ENCODE peak calls at places on chromosomes 2 and 18, in four cellular contexts. H is GM12878, C is HepG2, V is H1. F is an unnamed sample.

GRCh38 chr2:68279691-68280090 is 27.4 kb upstream of the PPP3R1 start:
- DNase-seq in H (no peak), C (no peak), V (no peak), F (no peak)

GRCh38 chr18:22701326-22701725 is 231.8 kb upstream of the RBBP8 start:
- DNase-seq in H (no peak), C (no peak), V (no peak), F (no peak)

GRCh38 chr2:219225350-219225749 is 4.1 kb downstream of the ATG9A start:
- DNase-seq in H (no peak), C (no peak), V (no peak), F (no peak)

GRCh38 chr18:38481576-38481975 is 916.0 kb upstream of the CELF4 start:
- DNase-seq in H (no peak), C (no peak), V (no peak), F (no peak)

GRCh38 chr2:74457129-74457548 is 1.1 kb upstream of the WBP1 start:
- DNase-seq in H (no peak), C (no peak), V (no peak), F (no peak)

GRCh38 chr2:182404102-182404501 is 22.7 kb downstream of the PDE1A start:
- DNase-seq in H (no peak), C (no peak), V (no peak), F (no peak)

GRCh38 chr2:30230479-30230854 is 867 bp upstream of the LBH start:
- DNase-seq in H (no peak), C (no peak), V (peak), F (no peak)

GRCh38 chr2:145114726-145115125 is 594.8 kb upstream of the ZEB2 start:
- DNase-seq in H (no peak), C (no peak), V (no peak), F (no peak)

GRCh38 chr18:23964282-23965238 is 50.0 kb upstream of the TTC39C start:
- DNase-seq in H (no peak), C (no peak), V (peak), F (no peak)

GRCh38 chr2:190213441-190214335 is 105.9 kb downstream of the HIBCH start:
- DNase-seq in H (no peak), C (no peak), V (no peak), F (no peak)

GRCh38 chr2:10475811-10476660 is 27.9 kb upstream of the ODC1 start:
- DNase-seq in H (no peak), C (no peak), V (no peak), F (no peak)

DNA sequence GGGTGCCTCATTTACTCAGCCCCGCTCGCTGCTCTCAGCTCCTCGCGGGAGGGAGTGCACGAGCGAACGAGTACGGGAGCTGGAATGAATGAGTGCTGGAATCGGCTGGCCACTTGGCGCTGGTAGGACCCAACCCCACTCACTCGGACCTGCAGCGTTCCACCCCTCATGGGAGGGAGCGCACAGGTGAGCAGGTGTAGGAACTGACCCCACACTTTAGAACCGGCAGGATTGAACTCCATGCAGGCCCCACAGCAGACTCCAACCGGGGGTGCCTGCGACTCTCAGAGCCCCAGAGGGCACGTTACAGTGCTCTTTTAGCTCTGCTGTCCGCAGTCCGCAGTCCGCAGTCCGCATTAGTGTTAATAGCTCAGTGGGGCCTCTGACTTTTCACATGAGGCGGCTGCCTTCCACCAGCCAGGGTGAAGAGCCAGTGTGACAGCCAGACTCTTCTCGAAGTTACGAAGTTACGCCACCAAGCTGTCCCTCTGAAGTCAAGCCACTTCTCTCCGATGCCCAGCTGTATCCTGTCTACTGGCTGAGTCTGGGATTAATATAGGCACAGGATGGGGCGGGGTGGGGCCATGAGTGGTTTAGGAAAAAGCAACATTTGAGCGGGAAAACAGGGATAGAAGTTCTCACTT is 102.7 kb upstream of the ARHGAP15 start:
- DNase-seq in H (no peak), C (no peak), V (peak), F (no peak)
- TF ChIP-seq SUZ12 in H (no peak), C (no peak), V (no peak), F (no peak)

GRCh38 chr2:96815326-96816126 is 542 bp upstream of the CNNM3 start:
- DNase-seq in H (no peak), C (peak), V (no peak), F (no peak)
- TF ChIP-seq ZNF274 in H (no peak), C (peak), V (no peak), F (no peak)

GRCh38 chr2:159153063-159153462 is 133.4 kb downstream of the WDSUB1 start:
- DNase-seq in H (no peak), C (no peak), V (no peak), F (no peak)

GRCh38 chr2:159151198-159152118 is 135.0 kb downstream of the WDSUB1 start:
- DNase-seq in H (no peak), C (no peak), V (no peak), F (no peak)

GRCh38 chr2:159152119-159152778 is 134.3 kb downstream of the WDSUB1 start:
- DNase-seq in H (no peak), C (no peak), V (no peak), F (no peak)

GRCh38 chr2:159155315-159155714 is 131.2 kb downstream of the WDSUB1 start:
- DNase-seq in H (no peak), C (no peak), V (no peak), F (no peak)

GRCh38 chr2:159153463-159153862 is 133.0 kb downstream of the WDSUB1 start:
- DNase-seq in H (no peak), C (no peak), V (no peak), F (no peak)
- TF ChIP-seq SUZ12 in H (no peak), C (no peak), V (no peak), F (no peak)

GRCh38 chr2:197866449-197866848 is 62.1 kb downstream of the PLCL1 start:
- DNase-seq in H (no peak), C (no peak), V (no peak), F (no peak)
- TF ChIP-seq ZNF274 in H (no peak), C (no peak), V (no peak), F (no peak)

GRCh38 chr18:26460449-26461091 is 87.8 kb downstream of the KCTD1 start:
- DNase-seq in H (peak), C (no peak), V (no peak), F (no peak)
- TF ChIP-seq SUZ12 in H (no peak), C (no peak), V (no peak), F (no peak)

GRCh38 chr2:160666019-160666676 is 172.5 kb upstream of the RBMS1 start:
- DNase-seq in H (peak), C (peak), V (no peak), F (no peak)
- TF ChIP-seq ZNF274 in H (no peak), C (no peak), V (no peak), F (no peak)